ENCODE peak calls at places on chromosome 1, in eight cellular contexts. U, E, A, V, W, N, S and G are unnamed samples.

GRCh38 chr1:201649776-201650607 is 111.1 kb downstream of the NAV1 start:
- DNase-seq in U (peak), E (peak), A (peak), V (no peak), W (peak), N (peak), S (peak), G (peak)

GRCh38 chr1:195899762-195900352 is 708.4 kb downstream of the KCNT2 start:
- DNase-seq in U (no peak), E (peak), A (no peak), V (no peak), W (no peak), N (no peak), S (peak), G (no peak)

GRCh38 chr1:43934279-43934985 is 831 bp downstream of the ARTN start:
- DNase-seq in U (peak), E (peak), A (peak), V (peak), W (peak), N (peak), S (peak), G (no peak)

GRCh38 chr1:205579711-205580110 is 52.1 kb downstream of the ELK4 start:
- DNase-seq in U (no peak), E (no peak), A (no peak), V (no peak), W (peak), N (peak), S (no peak), G (no peak)

GRCh38 chr1:154474802-154475201 is 27.2 kb upstream of the TDRD10 start:
- DNase-seq in U (no peak), E (peak), A (no peak), V (peak), W (peak), N (peak), S (peak), G (no peak)

GRCh38 chr1:75811211-75811981 is 14.7 kb downstream of the MSH4 start:
- DNase-seq in U (no peak), E (no peak), A (no peak), V (no peak), W (no peak), N (no peak), S (peak), G (no peak)

GRCh38 chr1:196733091-196733970 is 41.3 kb upstream of the CFHR3 start:
- DNase-seq in U (no peak), E (no peak), A (no peak), V (no peak), W (no peak), N (no peak), S (no peak), G (no peak)

GRCh38 chr1:158101944-158102343 is 78.8 kb upstream of the CD1D start:
- DNase-seq in U (no peak), E (peak), A (no peak), V (no peak), W (no peak), N (no peak), S (peak), G (no peak)

GRCh38 chr1:167457936-167458584 is 60.3 kb downstream of the CD247 start:
- DNase-seq in U (no peak), E (no peak), A (no peak), V (no peak), W (peak), N (no peak), S (no peak), G (no peak)

GRCh38 chr1:40274331-40274730 is 16.3 kb downstream of the ZMPSTE24 start:
- DNase-seq in U (no peak), E (no peak), A (no peak), V (no peak), W (no peak), N (no peak), S (no peak), G (no peak)

GRCh38 chr1:25430073-25430665 is 528 bp upstream of the MACO1 start:
- DNase-seq in U (peak), E (peak), A (peak), V (peak), W (peak), N (peak), S (peak), G (peak)

DNA sequence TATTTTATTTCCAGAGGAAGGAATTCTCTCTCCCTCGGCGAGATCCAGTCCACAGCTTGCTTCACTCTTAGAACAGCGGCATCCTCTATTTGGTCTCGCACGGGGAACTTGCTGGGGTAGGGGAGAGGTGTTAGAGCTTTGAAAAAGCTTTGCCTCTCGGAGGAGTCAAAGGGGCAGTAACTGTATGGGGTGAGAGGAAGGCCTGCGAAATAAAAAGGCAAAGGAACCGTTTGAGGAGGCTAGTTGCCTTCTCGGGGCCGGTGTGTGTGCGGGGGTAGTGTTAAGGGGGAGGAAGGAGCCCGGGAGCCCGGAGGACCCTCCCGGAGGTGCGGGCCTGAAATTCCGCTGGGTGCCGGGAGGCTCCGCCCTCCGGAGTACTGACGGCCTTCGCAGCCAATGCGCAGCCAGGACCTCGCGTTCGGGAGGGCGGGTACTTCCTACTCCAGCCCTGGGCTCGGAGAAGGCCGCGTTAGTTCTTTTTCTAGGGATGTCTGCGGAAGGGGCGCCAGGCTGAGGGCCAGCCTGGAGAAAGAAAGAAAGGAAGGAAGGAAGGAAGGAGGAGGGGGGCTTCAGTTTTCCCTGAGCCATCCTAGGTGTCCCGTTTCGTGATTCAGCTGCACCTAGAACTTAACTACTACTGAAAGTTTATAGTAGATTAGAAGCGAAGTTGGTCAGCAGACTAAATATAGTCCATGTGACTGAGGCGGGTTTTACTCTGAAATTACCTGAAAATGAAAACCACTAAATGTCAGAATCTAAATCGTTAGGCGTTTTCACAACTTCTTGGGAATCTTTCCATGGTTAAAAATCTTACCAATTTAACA is 2.2 kb downstream of the NEK7 start:
- DNase-seq in U (peak), E (peak), A (peak), V (peak), W (peak), N (peak), S (peak), G (peak)
- TF ChIP-seq POLR2A in U (peak), E (peak), A (no peak), V (peak), W (peak), N (peak), S (peak), G (no peak)

GRCh38 chr1:212607924-212608208 is 695 bp upstream of the ATF3 start:
- DNase-seq in U (no peak), E (no peak), A (peak), V (no peak), W (no peak), N (no peak), S (no peak), G (no peak)
- TF ChIP-seq POLR2A in U (no peak), E (no peak), A (no peak), V (no peak), W (no peak), N (no peak), S (no peak), G (no peak)

GRCh38 chr1:236287356-236287755 is 5.6 kb upstream of the ERO1B start:
- DNase-seq in U (no peak), E (no peak), A (no peak), V (no peak), W (no peak), N (no peak), S (no peak), G (no peak)

GRCh38 chr1:236289492-236290131 is 7.9 kb upstream of the ERO1B start:
- DNase-seq in U (no peak), E (no peak), A (no peak), V (no peak), W (no peak), N (no peak), S (no peak), G (no peak)

GRCh38 chr1:236284291-236284711 is 2.5 kb upstream of the ERO1B start:
- DNase-seq in U (no peak), E (no peak), A (no peak), V (peak), W (no peak), N (no peak), S (no peak), G (no peak)

GRCh38 chr1:236288620-236288976 is 6.8 kb upstream of the ERO1B start:
- DNase-seq in U (no peak), E (no peak), A (no peak), V (no peak), W (no peak), N (no peak), S (no peak), G (no peak)

DNA sequence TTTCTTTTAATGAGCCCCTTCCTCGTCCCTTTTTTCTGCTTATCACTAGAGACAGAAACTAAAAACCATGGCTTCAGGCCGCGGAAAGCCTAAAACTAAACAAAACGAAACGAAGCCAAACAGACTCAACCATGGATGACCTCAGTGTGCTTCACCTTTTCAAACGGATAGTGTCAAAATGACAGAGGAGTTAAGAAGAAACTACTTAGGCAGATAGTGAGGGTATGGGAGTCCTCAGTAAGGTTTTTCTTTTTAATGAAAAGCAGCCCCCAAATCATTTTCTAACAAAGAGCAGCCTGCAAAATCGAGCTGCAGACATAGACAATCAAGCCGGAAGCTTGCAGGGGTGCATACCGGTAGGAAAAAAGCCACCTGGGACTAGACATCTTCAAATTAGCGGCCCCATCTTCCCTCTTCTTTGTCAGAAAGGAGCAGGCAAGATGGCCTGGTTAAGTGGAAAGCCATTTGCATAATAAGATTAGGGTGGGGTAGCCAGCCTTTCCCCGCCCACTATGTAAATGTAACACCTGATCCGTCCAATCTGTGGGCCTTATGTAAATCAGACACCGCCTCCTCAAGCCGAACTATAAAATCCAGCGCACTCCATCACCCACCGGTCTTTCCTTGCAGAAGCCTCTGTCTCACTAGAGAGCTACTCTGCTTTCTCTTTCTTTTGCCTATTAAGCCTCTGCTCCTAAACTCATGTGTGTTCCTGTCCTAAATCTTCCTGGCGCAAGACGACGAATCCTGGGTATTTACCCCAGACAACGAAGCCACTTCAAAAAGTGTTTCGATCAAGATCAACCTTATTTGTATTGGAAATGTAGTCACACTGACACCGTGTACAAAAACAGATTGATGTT is 6.2 kb upstream of the ERO1B start:
- DNase-seq in U (no peak), E (no peak), A (no peak), V (peak), W (peak), N (no peak), S (no peak), G (no peak)
- TF ChIP-seq POLR2A in U (no peak), E (no peak), A (no peak), V (no peak), W (peak), N (no peak), S (no peak), G (no peak)

GRCh38 chr1:1324524-1325287 is at the start of the genes CPTP and INTS11:
- DNase-seq in U (peak), E (peak), A (peak), V (peak), W (peak), N (peak), S (peak), G (peak)
- TF ChIP-seq POLR2A in U (peak), E (peak), A (peak), V (peak), W (peak), N (peak), S (peak), G (no peak)

GRCh38 chr1:183635112-183635605 is 424 bp downstream of the ARPC5 start:
- DNase-seq in U (peak), E (no peak), A (peak), V (no peak), W (peak), N (peak), S (no peak), G (peak)

GRCh38 chr1:183634429-183635065 is 1.0 kb downstream of the ARPC5 start:
- DNase-seq in U (no peak), E (no peak), A (no peak), V (no peak), W (no peak), N (no peak), S (no peak), G (no peak)

GRCh38 chr1:183636334-183636682 is 725 bp upstream of the ARPC5 start:
- DNase-seq in U (no peak), E (no peak), A (no peak), V (no peak), W (no peak), N (no peak), S (no peak), G (no peak)

GRCh38 chr1:183636783-183637182 is 1.2 kb upstream of the ARPC5 start:
- DNase-seq in U (no peak), E (no peak), A (no peak), V (no peak), W (no peak), N (no peak), S (no peak), G (no peak)

GRCh38 chr1:183635606-183636333 is at the start of gene ARPC5:
- DNase-seq in U (peak), E (peak), A (peak), V (peak), W (peak), N (peak), S (peak), G (peak)
- TF ChIP-seq POLR2A in U (peak), E (peak), A (peak), V (peak), W (peak), N (peak), S (peak), G (peak)

GRCh38 chr1:145999321-146000024 is 3.1 kb upstream of the TXNIP start:
- DNase-seq in U (peak), E (no peak), A (no peak), V (no peak), W (peak), N (peak), S (no peak), G (peak)
- TF ChIP-seq POLR2A in U (peak), E (no peak), A (no peak), V (no peak), W (peak), N (peak), S (no peak), G (no peak)

GRCh38 chr1:27872059-27872801 is at the start of gene THEMIS2:
- DNase-seq in U (no peak), E (no peak), A (peak), V (peak), W (peak), N (no peak), S (no peak), G (peak)
- TF ChIP-seq POLR2A in U (peak), E (no peak), A (no peak), V (no peak), W (no peak), N (peak), S (no peak), G (no peak)

DNA sequence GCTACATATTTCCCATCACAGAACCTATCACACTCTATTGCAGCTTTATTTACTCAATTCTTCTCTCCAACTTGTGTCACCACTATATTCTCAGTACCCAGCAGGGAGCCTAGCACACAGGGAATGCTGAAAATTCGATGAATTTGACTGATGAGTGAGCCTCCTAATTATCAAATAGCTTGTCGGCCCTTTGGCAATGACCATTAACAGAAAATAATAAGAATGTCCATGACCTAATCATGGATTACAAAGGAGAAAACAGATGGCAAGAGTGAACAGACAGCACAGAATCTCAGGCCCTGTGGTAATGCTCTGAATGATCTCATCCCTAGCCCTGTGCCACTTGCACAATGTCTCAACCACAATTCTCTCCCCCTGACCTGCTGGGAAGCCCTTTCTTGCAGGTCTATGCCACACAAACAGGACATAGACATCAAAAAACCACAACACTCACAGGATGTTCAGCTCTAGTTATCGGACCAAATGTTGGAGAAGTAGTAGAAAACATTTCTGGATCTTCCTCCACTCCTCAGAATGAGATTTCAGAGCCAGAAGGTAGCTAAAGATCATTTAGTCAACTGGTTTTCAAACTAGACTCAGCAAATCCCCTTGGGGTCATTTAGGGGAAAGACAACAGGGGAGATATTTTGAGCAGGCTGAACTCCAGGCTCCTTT is 68.4 kb downstream of the LUZP1 start:
- DNase-seq in U (peak), E (peak), A (no peak), V (peak), W (peak), N (peak), S (peak), G (peak)
- TF ChIP-seq POLR2A in U (no peak), E (no peak), A (no peak), V (no peak), W (no peak), N (peak), S (no peak), G (no peak)